ENCODE peak calls at places on chromosomes 7 and 10, in four cellular contexts. N is K562, Z is astrocyte, X is GM23248. L is an unnamed sample. For H3K36me3, the result is how much of the 10 kb centered on the place peaks cover.

GRCh38 chr7:114264029-114264428 is 150.6 kb upstream of the FOXP2 start:
- DNase-seq in N (no peak), Z (peak), X (peak), L (peak)

GRCh38 chr7:157097569-157097968 is 41.2 kb upstream of the UBE3C start:
- DNase-seq in N (no peak), Z (no peak), X (no peak), L (no peak)

GRCh38 chr10:75294031-75294437 is 58.3 kb upstream of the COMTD1 start:
- DNase-seq in N (no peak), Z (no peak), X (peak), L (peak)

GRCh38 chr10:26274391-26274790 is 57.8 kb downstream of the GAD2 start:
- DNase-seq in N (no peak), Z (no peak), X (no peak), L (no peak)

GRCh38 chr7:78587443-78588044 is 789.0 kb downstream of the PHTF2 start:
- DNase-seq in N (no peak), Z (no peak), X (peak), L (no peak)

GRCh38 chr7:28187012-28187411 is 6.4 kb upstream of the JAZF1 start:
- DNase-seq in N (no peak), Z (no peak), X (no peak), L (no peak)

GRCh38 chr10:119479532-119479931 is 63.0 kb downstream of the RGS10 start:
- DNase-seq in N (no peak), Z (no peak), X (no peak), L (no peak)

GRCh38 chr10:22250897-22251605 is 33.2 kb upstream of the EBLN1 start:
- DNase-seq in N (no peak), Z (peak), X (peak), L (peak)

GRCh38 chr10:23439920-23440875 is 1.3 kb downstream of the OTUD1 start:
- DNase-seq in N (no peak), Z (peak), X (peak), L (peak)

GRCh38 chr10:96017227-96017687 is 26.1 kb upstream of the CCNJ start:
- DNase-seq in N (peak), Z (peak), X (peak), L (peak)

GRCh38 chr7:52500796-52501195 is 534.6 kb upstream of the POM121L12 start:
- DNase-seq in N (no peak), Z (peak), X (no peak), L (peak)

GRCh38 chr10:102452672-102453340 is 1.5 kb upstream of the C10orf95 start:
- DNase-seq in N (no peak), Z (peak), X (peak), L (peak)

GRCh38 chr10:5370493-5371317 is 5.9 kb downstream of the UCN3 start:
- DNase-seq in N (no peak), Z (no peak), X (no peak), L (no peak)

GRCh38 chr10:28612877-28613276 is 64.4 kb upstream of the BAMBI start:
- DNase-seq in N (no peak), Z (no peak), X (no peak), L (no peak)

GRCh38 chr7:70504254-70504653 is 627.7 kb upstream of the GALNT17 start:
- DNase-seq in N (no peak), Z (no peak), X (no peak), L (no peak)

GRCh38 chr7:149474309-149475120 is 13.7 kb upstream of the ZNF777 start:
- DNase-seq in N (no peak), Z (no peak), X (no peak), L (no peak)

GRCh38 chr7:3791327-3791726 is 490.3 kb downstream of the SDK1 start:
- DNase-seq in N (no peak), Z (no peak), X (no peak), L (no peak)

GRCh38 chr7:5681979-5682546 is 99.4 kb downstream of the RNF216 start:
- DNase-seq in N (no peak), Z (no peak), X (no peak), L (no peak)

GRCh38 chr10:31031666-31032514 is at the start of gene ZNF438:
- DNase-seq in N (peak), Z (peak), X (peak), L (peak)

GRCh38 chr7:87354749-87355148 is 9.3 kb downstream of the CROT start:
- DNase-seq in N (no peak), Z (no peak), X (no peak), L (no peak)

GRCh38 chr7:150374026-150374425 is 5.1 kb upstream of the ZNF775 start:
- DNase-seq in N (no peak), Z (no peak), X (no peak), L (no peak)

GRCh38 chr7:13880789-13881188 is 108.7 kb downstream of the ETV1 start:
- DNase-seq in N (no peak), Z (peak), X (peak), L (peak)

GRCh38 chr10:73860050-73860491 is 14.3 kb downstream of the CAMK2G start:
- DNase-seq in N (no peak), Z (no peak), X (no peak), L (no peak)

GRCh38 chr7:87110778-87111177 is 41.5 kb upstream of the DMTF1 start:
- DNase-seq in N (peak), Z (peak), X (peak), L (peak)

GRCh38 chr10:75379234-75379724 is 22.3 kb downstream of the ZNF503 start:
- DNase-seq in N (no peak), Z (peak), X (no peak), L (no peak)

GRCh38 chr10:68156373-68157185 is 47.3 kb downstream of the MYPN start:
- DNase-seq in N (peak), Z (peak), X (peak), L (peak)

GRCh38 chr7:55306331-55306730 is 58.8 kb upstream of the LANCL2 start:
- DNase-seq in N (no peak), Z (peak), X (peak), L (peak)

GRCh38 chr7:100884741-100885439 is 4.6 kb downstream of the UFSP1 start:
- DNase-seq in N (peak), Z (no peak), X (no peak), L (no peak)
- H3K36me3 ChIP-seq in N (half or more), Z (under half), X (under half), L (half or more)

GRCh38 chr10:69202332-69202731 is 17.8 kb upstream of the HKDC1 start:
- DNase-seq in N (no peak), Z (no peak), X (peak), L (no peak)

DNA sequence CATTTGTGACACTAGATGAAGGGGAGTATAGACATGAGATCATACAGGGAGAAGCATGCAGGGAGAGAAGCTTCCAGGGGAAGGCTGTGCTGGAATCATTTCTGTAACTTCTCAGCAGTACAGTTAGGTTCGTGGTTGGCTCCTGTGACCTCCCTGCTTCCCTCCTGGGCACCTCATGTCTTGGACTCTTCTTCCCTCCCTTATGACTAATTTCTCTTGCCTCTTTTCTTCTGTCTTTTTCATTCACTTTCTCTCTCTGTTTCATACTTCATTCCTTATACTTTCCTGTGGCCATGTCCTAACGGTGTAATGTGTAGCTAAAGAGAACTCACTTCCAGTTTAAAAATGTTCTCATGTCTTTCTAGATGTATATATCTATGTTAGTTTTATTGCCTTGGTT is 19.1 kb upstream of the HKDC1 start:
- DNase-seq in N (no peak), Z (no peak), X (peak), L (no peak)
- H3K36me3 ChIP-seq in N (half or more), Z (under half), X (under half), L (under half)

DNA sequence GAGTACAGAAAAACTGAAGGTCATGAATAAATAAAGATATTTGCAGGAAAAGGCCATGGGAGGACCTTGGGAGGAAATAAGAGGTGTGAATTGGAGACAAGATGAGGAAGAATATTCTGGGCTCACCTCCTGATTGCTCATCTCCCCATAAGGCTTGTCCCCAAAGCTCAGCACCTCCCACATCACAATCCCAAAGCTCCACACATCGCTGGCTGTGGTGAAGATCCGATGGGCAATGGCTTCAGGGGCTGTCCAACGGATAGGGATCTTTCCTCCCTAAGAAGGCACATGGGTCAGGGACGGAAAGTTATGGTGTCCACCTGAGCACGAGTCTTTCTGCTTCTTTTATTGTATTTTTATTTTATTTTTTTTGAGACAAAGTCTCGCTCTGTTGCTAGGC is 12.9 kb downstream of the ZYX start:
- DNase-seq in N (no peak), Z (no peak), X (no peak), L (no peak)
- H3K36me3 ChIP-seq in N (under half), Z (under half), X (under half), L (under half)

DNA sequence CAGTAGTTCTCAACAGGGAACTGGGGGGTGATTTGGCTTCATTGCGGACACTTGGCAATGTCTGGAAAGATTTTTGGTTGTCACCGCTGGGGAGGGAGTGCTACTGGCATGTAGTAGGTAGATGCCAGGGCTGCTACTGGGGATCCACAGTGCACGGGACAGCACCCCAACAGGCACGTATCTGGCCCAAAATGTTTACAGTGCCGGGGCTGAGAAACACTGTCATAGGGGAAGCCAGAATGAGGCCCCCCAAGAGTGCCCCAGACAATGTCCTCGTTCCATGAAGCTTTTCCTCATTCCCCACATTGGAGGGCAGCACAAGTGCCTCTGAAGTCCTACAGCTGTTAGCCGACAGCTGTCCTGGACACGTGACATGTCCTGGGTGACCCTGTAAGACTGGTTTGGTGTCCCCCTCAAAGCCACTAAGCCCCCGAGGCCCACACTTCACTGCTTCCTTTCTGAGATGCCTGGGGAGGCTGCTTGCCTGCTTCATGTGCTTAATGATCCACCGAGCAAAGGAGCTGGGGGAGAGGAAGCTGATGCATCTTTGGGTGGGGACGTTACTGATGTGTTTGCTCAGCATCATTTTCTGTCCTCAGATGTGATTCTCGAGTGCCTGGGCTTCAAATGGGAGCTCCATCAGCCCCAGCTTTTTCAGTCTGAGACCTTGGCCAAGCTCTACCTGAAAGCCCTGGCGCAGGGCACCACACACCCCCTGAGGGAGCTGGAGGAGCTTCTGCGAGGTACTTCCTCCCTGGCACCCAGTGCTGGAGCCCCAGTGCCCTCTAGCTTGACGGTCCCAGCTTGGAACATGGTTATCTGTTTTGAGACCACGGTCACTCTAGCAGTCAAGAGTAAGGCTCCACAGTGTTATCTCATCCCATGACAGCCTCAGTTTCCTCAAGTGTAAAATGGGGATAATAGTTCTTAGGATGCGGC is 14.7 kb downstream of the BTBD16 start:
- DNase-seq in N (no peak), Z (no peak), X (no peak), L (no peak)
- H3K36me3 ChIP-seq in N (under half), Z (under half), X (under half), L (under half)

GRCh38 chr10:101121661-101122045 is 9.4 kb upstream of the TLX1 start:
- DNase-seq in N (no peak), Z (no peak), X (no peak), L (no peak)
- H3K36me3 ChIP-seq in N (under half), Z (under half), X (under half), L (under half)

GRCh38 chr10:128074589-128074988 is 51.6 kb downstream of the MKI67 start:
- DNase-seq in N (no peak), Z (no peak), X (no peak), L (no peak)
- H3K36me3 ChIP-seq in N (under half), Z (under half), X (under half), L (half or more)

GRCh38 chr7:143252002-143252401 is 11.2 kb upstream of the GSTK1 start:
- DNase-seq in N (no peak), Z (no peak), X (no peak), L (no peak)
- H3K36me3 ChIP-seq in N (under half), Z (under half), X (under half), L (under half)

L was measured in bronchial epithelial cell.